ENCODE peak calls at places on chromosomes 12 and 14, in ten cellular contexts. One of them, this sample, is unnamed. For H3K4me1 and H3K27me3, the result is how much of the 10 kb centered on the place peaks cover.

GRCh38 chr12:47987411-47988072 is 16.7 kb downstream of the COL2A1 start:
- DNase-seq in body of pancreas: no peak
- DNase-seq in gastrocnemius medialis: no peak
- DNase-seq in effector memory CD4-positive, alpha-beta T cell: no peak
- DNase-seq in tibial artery: no peak
- DNase-seq in HCT116: no peak
- DNase-seq in vagina: no peak
- DNase-seq in ovary: no peak
- DNase-seq in mesenchymal stem cell: no peak
- DNase-seq in left ventricle myocardium inferior: no peak
- DNase-seq in this sample: no peak

GRCh38 chr12:57342207-57342691 is 88.6 kb downstream of the R3HDM2 start:
- DNase-seq in body of pancreas: no peak
- DNase-seq in gastrocnemius medialis: no peak
- DNase-seq in effector memory CD4-positive, alpha-beta T cell: no peak
- DNase-seq in tibial artery: no peak
- DNase-seq in HCT116: no peak
- DNase-seq in vagina: no peak
- DNase-seq in ovary: peak
- DNase-seq in mesenchymal stem cell: peak
- DNase-seq in left ventricle myocardium inferior: peak
- DNase-seq in this sample: no peak

GRCh38 chr14:59208224-59208814 is 19.9 kb downstream of the DAAM1 start:
- DNase-seq in body of pancreas: no peak
- DNase-seq in gastrocnemius medialis: no peak
- DNase-seq in effector memory CD4-positive, alpha-beta T cell: no peak
- DNase-seq in tibial artery: no peak
- DNase-seq in HCT116: no peak
- DNase-seq in vagina: no peak
- DNase-seq in ovary: no peak
- DNase-seq in mesenchymal stem cell: peak
- DNase-seq in left ventricle myocardium inferior: no peak
- DNase-seq in this sample: no peak

GRCh38 chr12:67855103-67855502 is 134.1 kb upstream of the IFNG-AS1 start:
- DNase-seq in body of pancreas: no peak
- DNase-seq in gastrocnemius medialis: no peak
- DNase-seq in effector memory CD4-positive, alpha-beta T cell: no peak
- DNase-seq in tibial artery: no peak
- DNase-seq in HCT116: no peak
- DNase-seq in vagina: no peak
- DNase-seq in ovary: no peak
- DNase-seq in mesenchymal stem cell: no peak
- DNase-seq in left ventricle myocardium inferior: no peak
- DNase-seq in this sample: no peak

GRCh38 chr14:22852940-22853767 is 16.8 kb downstream of the MMP14 start:
- DNase-seq in body of pancreas: peak
- DNase-seq in gastrocnemius medialis: peak
- DNase-seq in effector memory CD4-positive, alpha-beta T cell: peak
- DNase-seq in tibial artery: peak
- DNase-seq in HCT116: peak
- DNase-seq in vagina: no peak
- DNase-seq in ovary: peak
- DNase-seq in mesenchymal stem cell: peak
- DNase-seq in left ventricle myocardium inferior: peak
- DNase-seq in this sample: peak

GRCh38 chr12:67572492-67572891 is 76.1 kb upstream of the DYRK2 start:
- DNase-seq in body of pancreas: no peak
- DNase-seq in gastrocnemius medialis: no peak
- DNase-seq in effector memory CD4-positive, alpha-beta T cell: no peak
- DNase-seq in tibial artery: no peak
- DNase-seq in HCT116: no peak
- DNase-seq in vagina: no peak
- DNase-seq in ovary: no peak
- DNase-seq in mesenchymal stem cell: no peak
- DNase-seq in left ventricle myocardium inferior: no peak
- DNase-seq in this sample: no peak

GRCh38 chr14:55799523-55800095 is 219.6 kb downstream of the KTN1 start:
- DNase-seq in body of pancreas: no peak
- DNase-seq in gastrocnemius medialis: no peak
- DNase-seq in effector memory CD4-positive, alpha-beta T cell: no peak
- DNase-seq in tibial artery: no peak
- DNase-seq in HCT116: no peak
- DNase-seq in vagina: no peak
- DNase-seq in ovary: no peak
- DNase-seq in mesenchymal stem cell: no peak
- DNase-seq in left ventricle myocardium inferior: no peak
- DNase-seq in this sample: no peak

GRCh38 chr12:47725893-47726292 is 603 bp upstream of the ENDOU start:
- DNase-seq in body of pancreas: no peak
- DNase-seq in gastrocnemius medialis: no peak
- DNase-seq in effector memory CD4-positive, alpha-beta T cell: no peak
- DNase-seq in tibial artery: no peak
- DNase-seq in HCT116: no peak
- DNase-seq in vagina: no peak
- DNase-seq in ovary: peak
- DNase-seq in mesenchymal stem cell: peak
- DNase-seq in left ventricle myocardium inferior: no peak
- DNase-seq in this sample: no peak

GRCh38 chr12:68400231-68400829 is 68.2 kb upstream of the MDM1 start:
- DNase-seq in body of pancreas: no peak
- DNase-seq in gastrocnemius medialis: no peak
- DNase-seq in effector memory CD4-positive, alpha-beta T cell: no peak
- DNase-seq in tibial artery: no peak
- DNase-seq in HCT116: no peak
- DNase-seq in vagina: no peak
- DNase-seq in ovary: no peak
- DNase-seq in mesenchymal stem cell: no peak
- DNase-seq in left ventricle myocardium inferior: no peak
- DNase-seq in this sample: no peak

GRCh38 chr14:64114166-64114565 is 180.0 kb downstream of the ESR2 start:
- DNase-seq in body of pancreas: peak
- DNase-seq in gastrocnemius medialis: peak
- DNase-seq in effector memory CD4-positive, alpha-beta T cell: no peak
- DNase-seq in tibial artery: peak
- DNase-seq in HCT116: no peak
- DNase-seq in vagina: no peak
- DNase-seq in ovary: no peak
- DNase-seq in mesenchymal stem cell: peak
- DNase-seq in left ventricle myocardium inferior: no peak
- DNase-seq in this sample: no peak

GRCh38 chr12:100574262-100575074 is 984 bp downstream of the GAS2L3 start:
- DNase-seq in body of pancreas: peak
- DNase-seq in gastrocnemius medialis: no peak
- DNase-seq in effector memory CD4-positive, alpha-beta T cell: no peak
- DNase-seq in tibial artery: no peak
- DNase-seq in HCT116: no peak
- DNase-seq in vagina: no peak
- DNase-seq in ovary: no peak
- DNase-seq in mesenchymal stem cell: peak
- DNase-seq in left ventricle myocardium inferior: peak
- DNase-seq in this sample: no peak

GRCh38 chr12:69501154-69501895 is 31.1 kb downstream of the FRS2 start:
- DNase-seq in body of pancreas: no peak
- DNase-seq in gastrocnemius medialis: no peak
- DNase-seq in effector memory CD4-positive, alpha-beta T cell: no peak
- DNase-seq in tibial artery: no peak
- DNase-seq in HCT116: no peak
- DNase-seq in vagina: no peak
- DNase-seq in ovary: no peak
- DNase-seq in mesenchymal stem cell: no peak
- DNase-seq in left ventricle myocardium inferior: no peak
- DNase-seq in this sample: no peak

GRCh38 chr12:124479680-124480468 is 87.5 kb downstream of the NCOR2 start:
- DNase-seq in body of pancreas: no peak
- DNase-seq in gastrocnemius medialis: no peak
- DNase-seq in effector memory CD4-positive, alpha-beta T cell: no peak
- DNase-seq in tibial artery: no peak
- DNase-seq in HCT116: no peak
- DNase-seq in vagina: no peak
- DNase-seq in ovary: no peak
- DNase-seq in mesenchymal stem cell: no peak
- DNase-seq in left ventricle myocardium inferior: no peak
- DNase-seq in this sample: no peak

GRCh38 chr14:105499256-105500035 is 8.4 kb downstream of the TEDC1 start:
- DNase-seq in body of pancreas: no peak
- DNase-seq in gastrocnemius medialis: no peak
- DNase-seq in effector memory CD4-positive, alpha-beta T cell: no peak
- DNase-seq in tibial artery: peak
- DNase-seq in HCT116: no peak
- DNase-seq in vagina: no peak
- DNase-seq in ovary: no peak
- DNase-seq in mesenchymal stem cell: no peak
- DNase-seq in left ventricle myocardium inferior: no peak
- DNase-seq in this sample: no peak

GRCh38 chr12:111409403-111410228 is 3.9 kb downstream of the SH2B3 start:
- DNase-seq in body of pancreas: peak
- DNase-seq in gastrocnemius medialis: no peak
- DNase-seq in effector memory CD4-positive, alpha-beta T cell: no peak
- DNase-seq in tibial artery: peak
- DNase-seq in HCT116: no peak
- DNase-seq in vagina: no peak
- DNase-seq in ovary: no peak
- DNase-seq in mesenchymal stem cell: peak
- DNase-seq in left ventricle myocardium inferior: peak
- DNase-seq in this sample: no peak

GRCh38 chr14:35470775-35471174 is 63.2 kb upstream of the INSM2 start:
- DNase-seq in body of pancreas: no peak
- DNase-seq in gastrocnemius medialis: no peak
- DNase-seq in effector memory CD4-positive, alpha-beta T cell: no peak
- DNase-seq in tibial artery: no peak
- DNase-seq in HCT116: no peak
- DNase-seq in vagina: no peak
- DNase-seq in ovary: no peak
- DNase-seq in mesenchymal stem cell: peak
- DNase-seq in left ventricle myocardium inferior: no peak
- DNase-seq in this sample: no peak

GRCh38 chr12:120677765-120678473 is 9.0 kb upstream of the MLEC start:
- DNase-seq in body of pancreas: no peak
- DNase-seq in gastrocnemius medialis: no peak
- DNase-seq in effector memory CD4-positive, alpha-beta T cell: no peak
- DNase-seq in tibial artery: no peak
- DNase-seq in HCT116: no peak
- DNase-seq in vagina: no peak
- DNase-seq in ovary: no peak
- DNase-seq in mesenchymal stem cell: no peak
- DNase-seq in left ventricle myocardium inferior: peak
- DNase-seq in this sample: no peak

GRCh38 chr14:91904956-91905645 is 37.8 kb upstream of the TC2N start:
- DNase-seq in body of pancreas: peak
- DNase-seq in gastrocnemius medialis: no peak
- DNase-seq in effector memory CD4-positive, alpha-beta T cell: no peak
- DNase-seq in tibial artery: no peak
- DNase-seq in HCT116: no peak
- DNase-seq in vagina: no peak
- DNase-seq in ovary: no peak
- DNase-seq in mesenchymal stem cell: no peak
- DNase-seq in left ventricle myocardium inferior: no peak
- DNase-seq in this sample: no peak
- H3K4me1 ChIP-seq in body of pancreas: half or more
- H3K4me1 ChIP-seq in gastrocnemius medialis: under half
- H3K4me1 ChIP-seq in effector memory CD4-positive, alpha-beta T cell: under half
- H3K4me1 ChIP-seq in tibial artery: under half
- H3K4me1 ChIP-seq in HCT116: under half
- H3K4me1 ChIP-seq in vagina: under half
- H3K4me1 ChIP-seq in ovary: under half
- H3K4me1 ChIP-seq in mesenchymal stem cell: under half
- H3K4me1 ChIP-seq in left ventricle myocardium inferior: under half
- H3K4me1 ChIP-seq in this sample: under half

GRCh38 chr12:42238240-42239140 is at the start of gene YAF2:
- DNase-seq in body of pancreas: peak
- DNase-seq in gastrocnemius medialis: peak
- DNase-seq in effector memory CD4-positive, alpha-beta T cell: peak
- DNase-seq in tibial artery: peak
- DNase-seq in HCT116: peak
- DNase-seq in vagina: no peak
- DNase-seq in ovary: peak
- DNase-seq in mesenchymal stem cell: peak
- DNase-seq in left ventricle myocardium inferior: peak
- DNase-seq in this sample: peak
- H3K27ac ChIP-seq in body of pancreas: peak
- H3K27ac ChIP-seq in gastrocnemius medialis: peak
- H3K27ac ChIP-seq in effector memory CD4-positive, alpha-beta T cell: peak
- H3K27ac ChIP-seq in tibial artery: peak
- H3K27ac ChIP-seq in HCT116: peak
- H3K27ac ChIP-seq in vagina: peak
- H3K27ac ChIP-seq in ovary: peak
- H3K27ac ChIP-seq in mesenchymal stem cell: peak
- H3K27ac ChIP-seq in left ventricle myocardium inferior: peak
- H3K27ac ChIP-seq in this sample: peak

DNA sequence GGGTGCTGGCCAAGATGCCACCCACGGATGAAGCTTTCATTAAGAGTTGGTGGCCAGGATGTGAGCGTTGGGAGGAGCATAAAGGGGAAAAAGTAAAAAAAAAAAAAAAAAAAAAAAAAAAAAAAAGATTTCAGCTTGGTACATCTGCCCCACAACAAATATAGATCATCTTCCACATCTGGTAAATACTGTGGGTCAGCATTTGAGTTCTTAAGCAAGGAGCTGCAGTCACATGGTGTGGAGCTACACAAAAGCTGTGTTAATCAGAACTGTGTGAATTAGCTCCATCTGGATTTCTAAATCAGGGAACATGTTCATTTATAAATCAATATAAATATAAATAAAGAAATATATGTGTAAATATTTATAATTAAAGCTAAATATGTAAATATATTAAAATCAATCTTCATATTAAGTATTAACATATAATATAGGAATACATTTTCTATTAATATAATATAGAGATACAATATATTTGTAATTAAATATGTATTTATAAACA is 262.3 kb downstream of the NUAK1 start:
- DNase-seq in body of pancreas: no peak
- DNase-seq in gastrocnemius medialis: no peak
- DNase-seq in effector memory CD4-positive, alpha-beta T cell: no peak
- DNase-seq in tibial artery: no peak
- DNase-seq in HCT116: no peak
- DNase-seq in vagina: no peak
- DNase-seq in ovary: no peak
- DNase-seq in mesenchymal stem cell: no peak
- DNase-seq in left ventricle myocardium inferior: no peak
- DNase-seq in this sample: no peak
- H3K27me3 ChIP-seq in body of pancreas: under half
- H3K27me3 ChIP-seq in gastrocnemius medialis: under half
- H3K27me3 ChIP-seq in effector memory CD4-positive, alpha-beta T cell: under half
- H3K27me3 ChIP-seq in tibial artery: under half
- H3K27me3 ChIP-seq in HCT116: under half
- H3K27me3 ChIP-seq in vagina: under half
- H3K27me3 ChIP-seq in ovary: under half
- H3K27me3 ChIP-seq in mesenchymal stem cell: under half
- H3K27me3 ChIP-seq in left ventricle myocardium inferior: under half
- H3K27me3 ChIP-seq in this sample: under half

DNA sequence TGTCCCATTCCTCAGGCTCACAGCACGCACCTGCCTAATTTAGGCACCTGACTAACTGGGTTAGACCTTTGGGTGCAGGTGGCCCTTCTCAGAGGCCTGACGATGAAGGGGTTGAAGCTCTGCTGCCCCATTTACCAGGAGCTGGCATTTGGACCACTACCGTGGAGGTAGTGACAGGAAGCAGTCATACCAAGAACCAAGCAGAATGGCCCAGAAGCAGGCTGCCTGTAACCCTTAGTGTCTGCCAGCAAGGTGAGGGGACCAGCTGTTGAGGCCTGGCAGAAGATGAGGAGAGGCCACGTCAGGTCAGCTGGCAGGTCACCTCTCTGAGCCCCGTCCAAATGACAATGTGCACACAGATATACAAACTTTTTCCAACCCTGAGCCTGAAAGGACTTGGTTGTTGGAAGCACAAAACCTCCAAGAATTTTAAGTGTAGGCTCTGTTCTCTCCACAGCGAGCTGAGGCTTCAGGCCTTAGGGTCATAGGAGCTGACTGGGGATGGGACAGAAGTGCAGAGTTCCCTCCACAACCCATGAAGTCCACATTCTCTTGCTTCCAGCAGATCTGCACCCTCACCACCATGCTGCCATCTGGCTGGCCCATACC is 23.1 kb downstream of the VASH1 start:
- DNase-seq in body of pancreas: no peak
- DNase-seq in gastrocnemius medialis: no peak
- DNase-seq in effector memory CD4-positive, alpha-beta T cell: no peak
- DNase-seq in tibial artery: no peak
- DNase-seq in HCT116: no peak
- DNase-seq in vagina: peak
- DNase-seq in ovary: peak
- DNase-seq in mesenchymal stem cell: no peak
- DNase-seq in left ventricle myocardium inferior: no peak
- DNase-seq in this sample: no peak
- H3K4me1 ChIP-seq in body of pancreas: under half
- H3K4me1 ChIP-seq in gastrocnemius medialis: under half
- H3K4me1 ChIP-seq in effector memory CD4-positive, alpha-beta T cell: under half
- H3K4me1 ChIP-seq in tibial artery: under half
- H3K4me1 ChIP-seq in HCT116: under half
- H3K4me1 ChIP-seq in vagina: under half
- H3K4me1 ChIP-seq in ovary: under half
- H3K4me1 ChIP-seq in mesenchymal stem cell: under half
- H3K4me1 ChIP-seq in left ventricle myocardium inferior: half or more
- H3K4me1 ChIP-seq in this sample: under half